ENCODE peak calls at places on chromosomes 2 and 18, in six cellular contexts. H is body of pancreas, E is suprapubic skin, J is HepG2, N is H1, O is endothelial cell of umbilical vein. C is an unnamed sample.

GRCh38 chr18:31497711-31498449 is at the start of gene DSG2:
- DNase-seq in H (peak; percentile 90), E (peak; percentile 82), J (peak; percentile 43), N (peak; percentile 72), O (no peak), C (peak; percentile 69)

GRCh38 chr2:190213441-190214335 is 105.9 kb downstream of the HIBCH start:
- DNase-seq in H (peak; percentile 30), E (no peak), J (no peak), N (no peak), O (no peak), C (no peak)

GRCh38 chr2:8986327-8986976 is 17.0 kb downstream of the MBOAT2 start:
- DNase-seq in H (no peak), E (no peak), J (peak; percentile 36), N (no peak), O (no peak), C (peak; percentile 66)

GRCh38 chr2:68577183-68577582 is 66.2 kb upstream of the PROKR1 start:
- DNase-seq in H (no peak), E (no peak), J (no peak), N (no peak), O (no peak), C (no peak)

GRCh38 chr18:23281626-23282436 is 146.5 kb downstream of the CABLES1 start:
- DNase-seq in H (no peak), E (no peak), J (no peak), N (no peak), O (peak; percentile 85), C (no peak)

GRCh38 chr2:62660582-62661262 is 44.8 kb upstream of the EHBP1 start:
- DNase-seq in H (no peak), E (no peak), J (no peak), N (no peak), O (peak; percentile 22), C (no peak)

GRCh38 chr2:189060096-189060642 is 86.0 kb downstream of the COL3A1 start:
- DNase-seq in H (no peak), E (no peak), J (no peak), N (no peak), O (peak; percentile 9), C (no peak)

GRCh38 chr2:117814417-117815264 is at the start of gene DDX18:
- DNase-seq in H (peak; percentile 98), E (peak; percentile 98), J (peak; percentile 99), N (peak; percentile 89), O (peak; percentile 99), C (peak; percentile 98)

GRCh38 chr18:364221-364620 is 96.4 kb upstream of the THOC1 start:
- DNase-seq in H (no peak), E (no peak), J (no peak), N (no peak), O (no peak), C (no peak)

GRCh38 chr18:64929026-64929425 is 780.1 kb upstream of the LINC00305 start:
- DNase-seq in H (no peak), E (no peak), J (no peak), N (peak; percentile 0), O (no peak), C (no peak)

GRCh38 chr2:139790807-139791206 is 1010.6 kb upstream of the NXPH2 start:
- DNase-seq in H (no peak), E (no peak), J (no peak), N (no peak), O (peak; percentile 45), C (peak; percentile 21)

GRCh38 chr2:188881434-188881833 is 92.7 kb upstream of the COL3A1 start:
- DNase-seq in H (no peak), E (no peak), J (no peak), N (no peak), O (no peak), C (no peak)

GRCh38 chr2:189411860-189412259 is 29.4 kb upstream of the WDR75 start:
- DNase-seq in H (no peak), E (no peak), J (no peak), N (no peak), O (peak; percentile 49), C (no peak)

GRCh38 chr2:72916743-72917137 is 579 bp upstream of the EMX1 start:
- DNase-seq in H (no peak), E (no peak), J (no peak), N (no peak), O (no peak), C (no peak)

GRCh38 chr2:134630760-134631159 is 88.0 kb downstream of the TMEM163 start:
- DNase-seq in H (no peak), E (no peak), J (no peak), N (no peak), O (no peak), C (no peak)

GRCh38 chr2:15829985-15830384 is 110.4 kb upstream of the MYCN start:
- DNase-seq in H (no peak), E (no peak), J (no peak), N (no peak), O (no peak), C (no peak)

GRCh38 chr2:187689372-187689771 is 135.1 kb upstream of the TFPI start:
- DNase-seq in H (no peak), E (no peak), J (no peak), N (no peak), O (peak; percentile 71), C (no peak)

GRCh38 chr2:102000813-102001766 is 9.3 kb downstream of the IL1R2 start:
- DNase-seq in H (no peak), E (no peak), J (no peak), N (no peak), O (no peak), C (no peak)

GRCh38 chr2:65366595-65367125 is 65.7 kb downstream of the SPRED2 start:
- DNase-seq in H (no peak), E (no peak), J (peak; percentile 77), N (no peak), O (peak; percentile 97), C (peak; percentile 16)
- TF ChIP-seq POLR2A in H (no peak), E (no peak), J (no peak), N (no peak), O (no peak), C (no peak)

DNA sequence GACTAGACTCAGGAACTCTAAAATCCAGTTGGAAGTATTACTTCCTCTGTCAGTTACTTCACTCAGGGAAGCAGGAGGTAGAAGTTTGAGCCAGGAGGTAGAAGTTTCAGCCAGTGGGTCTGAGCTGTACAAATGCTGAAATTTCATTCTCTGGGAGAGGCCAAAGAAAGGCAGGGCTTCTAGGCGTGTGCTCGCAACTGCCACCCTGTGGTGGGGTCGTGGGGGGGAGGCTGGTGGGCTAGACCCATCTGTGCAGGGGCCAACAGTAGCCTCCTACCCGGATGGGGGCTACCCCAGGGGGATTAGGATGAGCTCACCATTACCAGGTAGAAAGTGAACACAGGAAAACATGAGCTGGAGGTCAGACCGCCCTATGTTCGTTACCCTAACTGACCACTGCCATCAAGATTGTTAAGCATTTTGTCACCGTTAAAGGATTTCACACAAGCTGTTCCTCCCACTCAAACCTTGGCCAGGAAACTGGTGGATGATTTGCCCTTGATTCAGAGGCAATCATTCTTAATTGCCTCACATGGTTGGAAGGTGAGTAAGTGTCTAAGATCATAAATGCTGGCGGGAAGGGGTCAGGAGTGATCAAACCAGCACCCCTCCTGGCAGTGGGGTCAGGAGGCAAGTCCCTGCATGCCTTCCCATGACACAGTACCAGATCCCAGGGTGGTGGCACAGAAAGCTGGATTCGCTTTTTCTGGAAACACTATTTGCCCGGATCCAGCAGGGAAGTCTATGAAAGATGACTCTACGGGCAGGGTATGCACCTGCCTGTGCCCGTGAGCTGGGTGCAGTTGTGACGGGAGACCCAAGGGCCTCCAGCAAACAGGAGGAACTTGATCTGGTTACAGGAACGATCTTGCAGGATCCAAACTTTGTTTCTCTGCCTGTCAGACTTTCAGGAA is 5.2 kb upstream of the FHL2 start:
- DNase-seq in H (no peak), E (no peak), J (no peak), N (no peak), O (peak; percentile 86), C (peak; percentile 11)
- TF ChIP-seq POLR2A in H (no peak), E (no peak), J (no peak), N (no peak), O (peak; percentile 10), C (no peak)

GRCh38 chr2:168192143-168192785 is 55.1 kb downstream of the STK39 start:
- DNase-seq in H (peak; percentile 45), E (no peak), J (peak; percentile 88), N (no peak), O (no peak), C (no peak)

GRCh38 chr2:168189835-168190426 is 57.5 kb downstream of the STK39 start:
- DNase-seq in H (no peak), E (no peak), J (no peak), N (no peak), O (peak; percentile 53), C (no peak)

GRCh38 chr2:168192839-168193616 is 54.4 kb downstream of the STK39 start:
- DNase-seq in H (no peak), E (no peak), J (no peak), N (no peak), O (peak; percentile 34), C (no peak)

GRCh38 chr2:168188011-168188410 is 59.4 kb downstream of the STK39 start:
- DNase-seq in H (no peak), E (no peak), J (no peak), N (no peak), O (no peak), C (no peak)

DNA sequence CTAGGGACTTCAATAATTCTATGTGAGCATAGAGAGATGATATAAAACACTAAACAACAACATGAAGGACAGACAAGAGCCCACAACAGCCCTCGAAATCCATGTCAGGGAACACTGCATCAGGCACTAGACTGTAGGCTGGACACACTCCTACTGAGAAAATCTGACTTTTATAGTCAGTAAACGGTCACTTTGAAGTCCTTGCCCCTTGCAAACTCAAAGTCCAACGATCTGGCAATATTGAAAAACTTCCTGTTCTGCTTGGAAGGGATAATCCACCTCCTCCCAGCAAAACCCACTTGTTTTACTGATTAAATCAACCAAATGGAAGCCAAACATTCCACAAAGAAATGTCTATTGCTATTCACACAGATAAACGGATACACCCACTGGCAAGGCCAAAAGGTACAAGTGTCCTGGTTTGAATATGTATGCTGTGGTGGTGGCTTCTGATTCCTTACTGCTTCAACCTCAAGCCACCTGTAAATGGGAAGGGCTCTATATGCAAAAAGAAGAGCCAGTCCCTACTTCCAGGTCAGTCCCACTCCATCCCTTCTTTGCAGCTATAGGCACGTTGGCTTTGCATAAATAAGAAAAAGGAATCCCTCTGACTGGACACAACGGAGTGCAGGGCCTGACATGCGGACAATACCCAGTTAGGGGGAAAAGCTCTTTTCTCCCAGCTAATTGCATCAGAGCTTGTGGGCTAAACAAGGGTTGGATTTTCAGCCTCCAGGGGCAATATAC is 56.6 kb downstream of the STK39 start:
- DNase-seq in H (no peak), E (no peak), J (peak; percentile 99), N (no peak), O (no peak), C (no peak)
- TF ChIP-seq POLR2A in H (no peak), E (no peak), J (peak; percentile 82), N (no peak), O (no peak), C (no peak)

DNA sequence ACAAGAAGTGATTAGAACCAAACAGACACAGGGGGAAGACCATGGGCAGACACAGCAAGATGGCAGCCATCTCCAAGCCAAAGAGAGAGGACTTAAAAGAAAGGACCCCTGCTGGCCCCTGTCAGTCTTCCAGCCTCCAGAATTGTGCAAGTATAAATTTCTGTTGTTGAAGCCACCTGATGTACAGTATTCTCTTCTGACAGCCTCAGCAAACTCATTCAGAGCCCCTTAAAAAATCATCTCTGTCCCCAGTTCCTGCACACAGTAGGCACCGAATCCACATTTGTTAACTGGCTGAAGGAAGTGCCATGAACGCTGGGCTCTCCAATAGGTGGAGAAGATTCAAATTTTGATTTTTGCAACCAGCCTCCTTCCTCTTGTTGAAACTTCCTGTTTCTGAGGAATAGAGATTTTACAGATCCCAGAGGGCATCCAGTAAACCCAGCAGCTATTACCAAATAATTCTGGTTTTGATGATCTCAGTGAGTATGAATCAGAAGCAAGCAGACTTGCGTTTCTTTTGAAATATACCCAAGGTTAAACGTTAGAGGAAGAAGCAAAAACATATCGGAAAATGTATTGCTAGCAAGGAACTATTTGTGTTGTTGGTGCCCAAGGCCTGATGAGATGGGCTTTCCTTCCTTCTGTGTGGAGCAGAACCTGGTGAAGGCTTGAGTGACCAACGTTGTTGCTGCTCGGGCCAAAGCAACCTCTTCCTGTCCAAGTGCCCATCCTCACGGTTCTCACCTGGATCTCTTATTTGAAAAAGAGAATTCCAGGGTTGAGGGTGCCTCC is 47.7 kb upstream of the PLB1 start:
- DNase-seq in H (no peak), E (peak; percentile 54), J (no peak), N (no peak), O (no peak), C (no peak)
- TF ChIP-seq POLR2A in H (no peak), E (no peak), J (no peak), N (no peak), O (no peak), C (no peak)